ENCODE peak calls at places on chromosomes 11 and 22, in six cellular contexts. L is NCI-H1930; U is activated naive CD8-positive, alpha-beta T cell treated with anti-CD3 and anti-CD28 coated beads, Interleukin-2, amount 50 U/mL, for 16 hours; P is cardiac muscle cell; V is GM23248; X is PC-3. K is an unnamed sample.

GRCh38 chr11:2525166-2525861 is 80.5 kb downstream of the KCNQ1 start:
- DNase-seq in P (no peak), L (no peak), U (no peak), X (no peak), V (no peak), K (no peak)

GRCh38 chr11:119901657-119902577 is 172.9 kb upstream of the NECTIN1 start:
- DNase-seq in X (no peak), U (no peak), V (no peak), L (no peak), P (no peak), K (no peak)

GRCh38 chr11:95767498-95767897 is 22.1 kb downstream of the FAM76B start:
- DNase-seq in P (peak), U (no peak), L (no peak), V (peak), X (peak), K (peak)

GRCh38 chr11:97610000-97610399 is 1220.2 kb downstream of the JRKL start:
- DNase-seq in P (peak), V (peak), L (no peak), U (no peak), X (peak), K (no peak)

GRCh38 chr11:125079878-125080530 is 16.9 kb downstream of the SLC37A2 start:
- DNase-seq in V (no peak), X (no peak), P (no peak), U (no peak), L (no peak), K (no peak)

GRCh38 chr11:124179311-124179710 is 3.8 kb upstream of the OR10D3 start:
- DNase-seq in U (no peak), L (no peak), P (no peak), V (no peak), X (no peak), K (no peak)

GRCh38 chr22:37334859-37335818 is 52.8 kb downstream of the CYTH4 start:
- DNase-seq in X (peak), L (no peak), V (peak), P (peak), U (no peak), K (no peak)

GRCh38 chr22:28017859-28018258 is 98.8 kb upstream of the PITPNB start:
- DNase-seq in X (no peak), U (no peak), V (no peak), L (no peak), P (no peak), K (no peak)

GRCh38 chr11:102341844-102342318 is 5.1 kb upstream of the BIRC2 start:
- DNase-seq in V (peak), X (peak), L (peak), U (peak), P (peak), K (peak)

GRCh38 chr11:113373306-113373705 is 14.3 kb upstream of the ANKK1 start:
- DNase-seq in L (no peak), X (peak), U (no peak), P (peak), V (peak), K (peak)

GRCh38 chr22:45310331-45311032 is 748 bp downstream of the FAM118A start:
- DNase-seq in L (no peak), P (no peak), X (no peak), V (peak), U (no peak), K (no peak)

GRCh38 chr11:70608568-70609314 is 210.4 kb downstream of the CTTN start:
- DNase-seq in L (no peak), U (no peak), X (no peak), P (peak), V (peak), K (no peak)

GRCh38 chr11:33475999-33476398 is 218.8 kb downstream of the HIPK3 start:
- DNase-seq in P (peak), U (no peak), L (peak), X (peak), V (peak), K (peak)

GRCh38 chr22:19875531-19876313 is 21.0 kb upstream of the GNB1L start:
- DNase-seq in L (no peak), U (no peak), X (no peak), V (no peak), P (peak), K (no peak)

GRCh38 chr11:46675288-46675851 is 25.0 kb downstream of the ARHGAP1 start:
- DNase-seq in L (no peak), P (peak), U (no peak), X (peak), V (peak), K (peak)

GRCh38 chr11:8206251-8207079 is 37.6 kb upstream of the RIC3 start:
- DNase-seq in X (no peak), P (peak), L (no peak), V (no peak), U (no peak), K (no peak)